ENCODE peak calls at places on chromosomes 7 and 10, in nine cellular contexts. A, J, Q, N, O, Y, D, T and F are unnamed samples.

GRCh38 chr10:31467791-31468535 is 148.9 kb downstream of the ZEB1 start:
- DNase-seq in A (no peak), J (peak; percentile 36), Q (peak; percentile 37), N (no peak), O (no peak), Y (peak; percentile 12), D (no peak), T (no peak), F (no peak)

GRCh38 chr10:26408858-26409494 is 29.2 kb upstream of the APBB1IP start:
- DNase-seq in A (no peak), J (no peak), Q (no peak), N (no peak), O (no peak), Y (no peak), D (no peak), T (no peak), F (no peak)

GRCh38 chr10:71239946-71240795 is 27.8 kb downstream of the UNC5B start:
- DNase-seq in A (no peak), J (no peak), Q (no peak), N (no peak), O (no peak), Y (no peak), D (no peak), T (peak; percentile 50), F (no peak)

GRCh38 chr7:123747089-123747488 is 1.7 kb downstream of the WASL start:
- DNase-seq in A (no peak), J (no peak), Q (no peak), N (no peak), O (no peak), Y (peak; percentile 23), D (no peak), T (no peak), F (no peak)

GRCh38 chr7:131383417-131383816 is 55.7 kb downstream of the MKLN1 start:
- DNase-seq in A (no peak), J (no peak), Q (no peak), N (no peak), O (peak; percentile 40), Y (no peak), D (no peak), T (no peak), F (peak; percentile 11)

GRCh38 chr10:58291538-58292174 is 22.7 kb downstream of the CISD1 start:
- DNase-seq in A (peak; percentile 9), J (no peak), Q (no peak), N (no peak), O (peak; percentile 71), Y (peak; percentile 73), D (peak; percentile 37), T (no peak), F (peak; percentile 65)

GRCh38 chr10:119657725-119658124 is 6.5 kb downstream of the BAG3 start:
- DNase-seq in A (peak; percentile 33), J (no peak), Q (no peak), N (no peak), O (peak; percentile 48), Y (no peak), D (peak; percentile 46), T (no peak), F (no peak)

GRCh38 chr10:43409385-43410109 is 561 bp upstream of the HNRNPF start:
- DNase-seq in A (peak; percentile 37), J (peak; percentile 82), Q (no peak), N (no peak), O (no peak), Y (peak; percentile 66), D (peak; percentile 53), T (peak; percentile 46), F (peak; percentile 22)

GRCh38 chr7:144738708-144739314 is 97.0 kb downstream of the TPK1 start:
- DNase-seq in A (no peak), J (no peak), Q (no peak), N (no peak), O (no peak), Y (peak; percentile 62), D (no peak), T (no peak), F (peak; percentile 12)

GRCh38 chr7:92460109-92460508 is 12.8 kb downstream of the GATAD1 start:
- DNase-seq in A (no peak), J (no peak), Q (no peak), N (no peak), O (no peak), Y (no peak), D (no peak), T (no peak), F (no peak)

GRCh38 chr7:92466682-92467081 is 11.1 kb downstream of the ERVW-1 start:
- DNase-seq in A (no peak), J (no peak), Q (no peak), N (no peak), O (no peak), Y (no peak), D (no peak), T (no peak), F (no peak)

GRCh38 chr7:92460510-92460909 is 13.2 kb downstream of the GATAD1 start:
- DNase-seq in A (no peak), J (no peak), Q (no peak), N (no peak), O (no peak), Y (no peak), D (no peak), T (no peak), F (no peak)

GRCh38 chr7:92461027-92462003 is 14.0 kb downstream of the GATAD1 start:
- DNase-seq in A (peak; percentile 10), J (no peak), Q (no peak), N (no peak), O (peak; percentile 38), Y (peak; percentile 53), D (peak; percentile 28), T (no peak), F (peak; percentile 30)

GRCh38 chr7:92464515-92464914 is 13.2 kb downstream of the ERVW-1 start:
- DNase-seq in A (no peak), J (no peak), Q (no peak), N (no peak), O (no peak), Y (no peak), D (no peak), T (no peak), F (no peak)
- H3K27ac ChIP-seq in A (no peak overlapping the region), J (no peak overlapping the region), Q (no peak overlapping the region), N (no peak overlapping the region), O (no peak overlapping the region), Y (no peak overlapping the region), D (no peak overlapping the region), T (no peak overlapping the region), F (no peak overlapping the region)

GRCh38 chr10:25280076-25280475 is 105.3 kb downstream of the GPR158 start:
- DNase-seq in A (no peak), J (no peak), Q (no peak), N (no peak), O (no peak), Y (no peak), D (no peak), T (no peak), F (no peak)

GRCh38 chr10:25278180-25278579 is 103.4 kb downstream of the GPR158 start:
- DNase-seq in A (no peak), J (no peak), Q (no peak), N (no peak), O (no peak), Y (no peak), D (no peak), T (no peak), F (no peak)
- H3K27ac ChIP-seq in A (no peak overlapping the region), J (no peak overlapping the region), Q (no peak overlapping the region), N (no peak overlapping the region), O (no peak overlapping the region), Y (no peak overlapping the region), D (no peak overlapping the region), T (no peak overlapping the region), F (no peak overlapping the region)

DNA sequence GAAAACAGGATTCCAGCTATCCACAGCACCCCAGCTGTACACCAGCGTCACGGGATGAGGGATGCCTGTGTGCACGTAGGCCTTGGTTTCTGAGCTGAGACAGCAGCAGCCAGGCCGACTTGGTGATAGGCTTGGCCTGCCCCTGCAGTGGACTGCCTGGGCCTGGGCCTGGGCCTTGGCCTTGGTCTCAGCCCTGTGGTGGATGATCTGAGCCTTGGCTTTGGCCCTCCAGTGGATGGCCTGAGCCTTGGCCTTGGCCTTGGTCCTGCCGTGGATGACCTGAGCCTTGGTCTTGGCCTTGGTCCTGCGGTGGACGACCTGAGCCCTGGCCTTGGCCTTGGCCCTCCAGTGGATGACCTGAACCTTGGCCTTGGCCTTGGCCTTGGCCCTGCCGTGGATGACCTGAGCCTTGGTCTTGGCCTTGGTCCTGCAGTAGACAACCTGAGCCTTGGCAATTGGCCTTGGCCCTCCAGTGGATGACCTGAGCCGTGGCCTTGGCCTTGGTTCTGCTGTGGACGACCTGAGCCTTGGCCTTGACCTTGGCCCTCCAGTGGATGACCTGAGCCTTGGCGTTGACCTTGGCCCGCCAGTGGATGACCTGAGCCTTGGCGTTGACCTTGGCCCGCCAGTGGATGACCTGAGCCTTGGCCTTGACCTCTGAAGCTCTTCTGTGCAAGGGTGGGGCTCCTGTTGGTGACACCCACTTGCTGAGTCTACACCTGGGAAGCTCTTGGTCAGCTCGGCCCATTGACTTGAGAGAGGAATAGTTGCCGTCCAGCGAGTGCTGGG is 93.8 kb downstream of the CUX1 start:
- DNase-seq in A (no peak), J (no peak), Q (no peak), N (no peak), O (peak; percentile 37), Y (no peak), D (no peak), T (peak; percentile 62), F (no peak)
- H3K27ac ChIP-seq in A (no peak overlapping the region), J (peak overlapping the region; percentile 53), Q (no peak overlapping the region), N (no peak overlapping the region), O (peak overlapping the region; percentile 86), Y (no peak overlapping the region), D (no peak overlapping the region), T (peak overlapping the region; percentile 87), F (no peak overlapping the region)

DNA sequence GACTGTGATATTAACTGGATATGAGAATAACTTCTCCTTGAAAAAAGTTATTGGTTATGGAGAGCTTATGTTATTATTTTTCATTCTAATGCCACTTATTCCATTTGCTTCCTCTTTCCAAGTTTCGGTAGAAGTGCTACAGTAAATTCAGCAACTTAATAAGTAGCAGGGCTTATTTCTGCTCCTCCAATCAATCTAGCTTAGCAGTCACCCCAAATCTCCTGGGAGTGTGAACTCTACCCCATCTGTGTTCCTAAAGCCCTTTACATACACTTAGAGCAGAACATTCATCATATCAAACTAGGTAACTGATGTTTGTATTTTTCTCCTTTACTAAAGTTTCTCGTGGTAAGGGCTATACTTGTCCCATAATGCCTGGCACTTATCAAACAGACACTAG is 8.7 kb downstream of the ARL3 start:
- DNase-seq in A (no peak), J (no peak), Q (no peak), N (no peak), O (no peak), Y (no peak), D (no peak), T (no peak), F (no peak)
- H3K27ac ChIP-seq in A (no peak overlapping the region), J (no peak overlapping the region), Q (no peak overlapping the region), N (no peak overlapping the region), O (no peak overlapping the region), Y (no peak overlapping the region), D (no peak overlapping the region), T (no peak overlapping the region), F (peak overlapping the region; percentile 77)

DNA sequence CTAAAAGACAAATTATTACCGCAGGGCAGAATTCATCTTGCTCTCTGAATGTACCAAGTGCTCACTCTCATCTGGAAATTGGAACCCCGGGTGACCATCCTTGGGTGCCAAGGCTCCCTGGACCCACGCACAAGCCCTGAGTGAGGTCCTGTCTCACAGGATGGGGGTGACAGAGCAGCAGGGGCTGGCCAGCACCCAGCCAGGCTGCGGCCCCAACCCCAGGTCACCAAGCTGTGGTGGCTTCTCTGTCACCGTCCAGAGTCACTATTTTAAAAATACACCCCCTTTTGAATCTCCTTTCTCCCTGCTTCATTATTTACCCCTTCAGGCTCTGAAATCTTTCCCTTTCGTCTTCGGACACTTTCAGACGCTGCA is 148.6 kb downstream of the PRKAG2 start:
- DNase-seq in A (no peak), J (no peak), Q (no peak), N (no peak), O (no peak), Y (no peak), D (no peak), T (no peak), F (no peak)
- H3K27ac ChIP-seq in A (no peak overlapping the region), J (no peak overlapping the region), Q (no peak overlapping the region), N (no peak overlapping the region), O (peak overlapping the region; percentile 65), Y (no peak overlapping the region), D (no peak overlapping the region), T (peak overlapping the region; percentile 89), F (no peak overlapping the region)